ENCODE peak calls at places on chromosomes 3 and 15, in seven cellular contexts. V, U, P, D, Q, A and M are unnamed samples.

GRCh38 chr3:73563896-73564582 is 60.7 kb downstream of the PDZRN3 start:
- DNase-seq in V (no peak), U (no peak), P (no peak), D (no peak), Q (no peak), A (no peak), M (no peak)

GRCh38 chr15:89332446-89332845 is 2.2 kb downstream of the POLG start:
- DNase-seq in V (no peak), U (no peak), P (peak; percentile 19), D (no peak), Q (peak; percentile 46), A (no peak), M (no peak)

GRCh38 chr3:52270252-52270754 is 8.1 kb downstream of the WDR82 start:
- DNase-seq in V (no peak), U (no peak), P (no peak), D (no peak), Q (no peak), A (no peak), M (no peak)

GRCh38 chr3:172666181-172666872 is 44.5 kb downstream of the NCEH1 start:
- DNase-seq in V (no peak), U (no peak), P (no peak), D (no peak), Q (no peak), A (no peak), M (no peak)

GRCh38 chr3:197007296-197007940 is 22.2 kb downstream of the MELTF start:
- DNase-seq in V (no peak), U (no peak), P (no peak), D (no peak), Q (peak; percentile 48), A (no peak), M (no peak)

GRCh38 chr15:89776274-89777072 is at the start of gene MESP2:
- DNase-seq in V (peak; percentile 85), U (peak; percentile 85), P (peak; percentile 92), D (no peak), Q (peak; percentile 75), A (peak; percentile 81), M (no peak)

GRCh38 chr3:9746330-9746729 is 3.4 kb upstream of the OGG1 start:
- DNase-seq in V (no peak), U (no peak), P (no peak), D (no peak), Q (no peak), A (no peak), M (no peak)

GRCh38 chr3:196207833-196208607 is 3.2 kb downstream of the ZDHHC19 start:
- DNase-seq in V (peak; percentile 64), U (peak; percentile 83), P (no peak), D (no peak), Q (peak; percentile 89), A (peak; percentile 72), M (no peak)

GRCh38 chr3:137763594-137763938 is 549 bp upstream of the SOX14 start:
- DNase-seq in V (no peak), U (no peak), P (no peak), D (no peak), Q (no peak), A (no peak), M (no peak)

GRCh38 chr3:47479826-47480160 is 4.1 kb upstream of the SCAP start:
- DNase-seq in V (no peak), U (no peak), P (no peak), D (no peak), Q (no peak), A (no peak), M (no peak)

GRCh38 chr3:123019591-123019990 is 8.0 kb downstream of the SEMA5B start:
- DNase-seq in V (no peak), U (no peak), P (no peak), D (no peak), Q (no peak), A (no peak), M (no peak)

GRCh38 chr15:68820205-68820588 is 498 bp downstream of the ANP32A start:
- DNase-seq in V (peak; percentile 48), U (peak; percentile 66), P (peak; percentile 72), D (no peak), Q (peak; percentile 26), A (peak; percentile 41), M (no peak)

GRCh38 chr15:50051811-50052419 is 67.1 kb downstream of the ATP8B4 start:
- DNase-seq in V (peak; percentile 61), U (peak; percentile 51), P (no peak), D (peak; percentile 79), Q (peak; percentile 44), A (peak; percentile 41), M (peak; percentile 62)

GRCh38 chr15:23642413-23643044 is 5.1 kb downstream of the MAGEL2 start:
- DNase-seq in V (peak; percentile 60), U (peak; percentile 61), P (no peak), D (peak; percentile 18), Q (peak; percentile 36), A (peak; percentile 59), M (peak; percentile 6)

GRCh38 chr3:191357909-191358308 is 27.6 kb upstream of the UTS2B start:
- DNase-seq in V (no peak), U (no peak), P (no peak), D (no peak), Q (no peak), A (no peak), M (no peak)

GRCh38 chr3:66261318-66261717 is 40.5 kb downstream of the SLC25A26 start:
- DNase-seq in V (no peak), U (no peak), P (no peak), D (no peak), Q (no peak), A (no peak), M (no peak)

GRCh38 chr15:72873379-72874233 is 90.0 kb upstream of the ADPGK start:
- DNase-seq in V (no peak), U (no peak), P (no peak), D (no peak), Q (no peak), A (no peak), M (no peak)

GRCh38 chr15:27701956-27702355 is 397.2 kb downstream of the OCA2 start:
- DNase-seq in V (no peak), U (no peak), P (no peak), D (no peak), Q (no peak), A (no peak), M (no peak)

GRCh38 chr3:122996038-122996580 is 31.5 kb downstream of the SEMA5B start:
- DNase-seq in V (no peak), U (peak; percentile 29), P (peak; percentile 90), D (no peak), Q (no peak), A (no peak), M (no peak)

GRCh38 chr15:94346272-94346671 is 114.9 kb downstream of the MCTP2 start:
- DNase-seq in V (no peak), U (no peak), P (no peak), D (no peak), Q (no peak), A (no peak), M (no peak)

GRCh38 chr15:23645379-23646164 is 2.1 kb downstream of the MAGEL2 start:
- DNase-seq in V (peak; percentile 35), U (no peak), P (no peak), D (no peak), Q (no peak), A (no peak), M (no peak)

GRCh38 chr15:63022663-63023062 is 19.9 kb upstream of the TPM1 start:
- DNase-seq in V (no peak), U (no peak), P (no peak), D (no peak), Q (no peak), A (no peak), M (no peak)

GRCh38 chr15:82847703-82848102 is 38.3 kb downstream of the WHAMM start:
- DNase-seq in V (no peak), U (no peak), P (no peak), D (no peak), Q (no peak), A (no peak), M (no peak)

GRCh38 chr3:195895078-195895899 is 13.1 kb downstream of the TNK2 start:
- DNase-seq in V (peak; percentile 64), U (no peak), P (no peak), D (no peak), Q (no peak), A (no peak), M (no peak)

GRCh38 chr3:170220871-170221270 is 1.4 kb upstream of the PRKCI start:
- DNase-seq in V (no peak), U (no peak), P (no peak), D (no peak), Q (no peak), A (no peak), M (no peak)

GRCh38 chr3:170735821-170736220 is 134.2 kb downstream of the RPL22L1 start:
- DNase-seq in V (no peak), U (no peak), P (no peak), D (no peak), Q (no peak), A (no peak), M (no peak)

GRCh38 chr3:122315619-122316018 is 9.4 kb upstream of the CSTA start:
- DNase-seq in V (no peak), U (no peak), P (no peak), D (no peak), Q (no peak), A (no peak), M (no peak)

GRCh38 chr3:77726509-77726908 is 686.6 kb downstream of the ROBO2 start:
- DNase-seq in V (no peak), U (no peak), P (no peak), D (no peak), Q (no peak), A (no peak), M (no peak)

GRCh38 chr3:146966124-146966523 is 361.0 kb upstream of the PLSCR5 start:
- DNase-seq in V (no peak), U (no peak), P (no peak), D (no peak), Q (no peak), A (no peak), M (no peak)

GRCh38 chr3:162270059-162270458 is 773.5 kb downstream of the OTOL1 start:
- DNase-seq in V (no peak), U (no peak), P (no peak), D (no peak), Q (no peak), A (no peak), M (no peak)

GRCh38 chr3:188278717-188279324 is 124.9 kb downstream of the LPP start:
- DNase-seq in V (no peak), U (no peak), P (no peak), D (no peak), Q (no peak), A (no peak), M (no peak)
- H3K27ac ChIP-seq in V (no peak overlapping the region), U (no peak overlapping the region), P (peak overlapping the region; percentile 90), D (peak overlapping the region; percentile 29), Q (no peak overlapping the region), A (no peak overlapping the region), M (no peak overlapping the region)

GRCh38 chr15:93038064-93038705 is 50.8 kb downstream of the RGMA start:
- DNase-seq in V (no peak), U (peak; percentile 12), P (peak; percentile 51), D (no peak), Q (no peak), A (no peak), M (no peak)
- H3K27ac ChIP-seq in V (no peak overlapping the region), U (peak overlapping the region; percentile 10), P (no peak overlapping the region), D (no peak overlapping the region), Q (peak overlapping the region; percentile 72), A (no peak overlapping the region), M (no peak overlapping the region)

GRCh38 chr3:3101660-3102458 is 8.3 kb downstream of the IL5RA start:
- DNase-seq in V (no peak), U (no peak), P (no peak), D (no peak), Q (no peak), A (no peak), M (no peak)
- H3K27ac ChIP-seq in V (no peak overlapping the region), U (no peak overlapping the region), P (no peak overlapping the region), D (no peak overlapping the region), Q (no peak overlapping the region), A (no peak overlapping the region), M (no peak overlapping the region)

GRCh38 chr15:31433101-31433500 is 106.5 kb downstream of the KLF13 start:
- DNase-seq in V (no peak), U (no peak), P (no peak), D (no peak), Q (no peak), A (no peak), M (no peak)
- H3K27ac ChIP-seq in V (no peak overlapping the region), U (no peak overlapping the region), P (no peak overlapping the region), D (no peak overlapping the region), Q (peak overlapping the region; percentile 88), A (peak overlapping the region; percentile 94), M (no peak overlapping the region)